ENCODE peak calls at places on chromosomes 7 and 10, in ten cellular contexts. P is ascending aorta, O is dorsolateral prefrontal cortex, L is fibroblast of mammary gland, E is kidney, Y is cardiac muscle cell, U is fibroblast of lung, M is SK-N-SH, Z is stomach, V is choroid plexus epithelial cell. K is an unnamed sample.

GRCh38 chr7:117808910-117809705 is 64.1 kb downstream of the CTTNBP2 start:
- DNase-seq in Y (no peak), P (no peak), V (no peak), O (no peak), U (peak; percentile 27), E (no peak), M (no peak), L (peak; percentile 40), Z (no peak), K (no peak)

GRCh38 chr10:129560355-129560754 is 93.3 kb downstream of the MGMT start:
- DNase-seq in V (no peak), U (no peak), Z (no peak), M (no peak), Y (no peak), L (no peak), O (no peak), P (no peak), E (no peak), K (no peak)

GRCh38 chr7:99362801-99363200 is 11.7 kb upstream of the ARPC1B start:
- DNase-seq in V (peak; percentile 83), U (peak; percentile 66), M (no peak), E (no peak), Z (no peak), L (peak; percentile 91), O (no peak), P (no peak), Y (peak; percentile 73), K (peak; percentile 64)

GRCh38 chr10:84876116-84876999 is 548.0 kb downstream of the CCSER2 start:
- DNase-seq in P (no peak), O (no peak), E (no peak), V (no peak), M (peak; percentile 26), U (no peak), Z (no peak), L (no peak), Y (no peak), K (no peak)

GRCh38 chr10:46787321-46787615 is 124.0 kb upstream of the PTPN20 start:
- DNase-seq in O (no peak), M (peak; percentile 21), Y (peak; percentile 51), Z (no peak), V (peak; percentile 61), E (peak; percentile 34), L (peak; percentile 71), P (no peak), U (peak; percentile 73), K (peak; percentile 50)

GRCh38 chr10:28737096-28737495 is 59.8 kb downstream of the BAMBI start:
- DNase-seq in L (no peak), M (no peak), E (no peak), V (no peak), Y (no peak), P (no peak), U (no peak), O (no peak), Z (no peak), K (no peak)

GRCh38 chr7:41987-42386 is 150.4 kb upstream of the FAM20C start:
- DNase-seq in M (no peak), P (no peak), U (peak; percentile 12), V (no peak), Z (no peak), L (peak; percentile 24), O (no peak), Y (no peak), E (no peak), K (no peak)

GRCh38 chr7:127776776-127777390 is 124.9 kb downstream of the SND1 start:
- DNase-seq in L (peak; percentile 89), E (no peak), O (no peak), U (peak; percentile 66), M (no peak), P (no peak), V (peak; percentile 84), Z (no peak), Y (peak; percentile 87), K (peak; percentile 67)

GRCh38 chr10:132173185-132173584 is 13.6 kb upstream of the DPYSL4 start:
- DNase-seq in P (no peak), O (peak; percentile 57), V (no peak), U (no peak), Y (no peak), L (no peak), M (no peak), Z (no peak), E (no peak), K (no peak)

GRCh38 chr7:13560441-13560840 is 429.0 kb downstream of the ETV1 start:
- DNase-seq in U (peak; percentile 72), P (no peak), E (no peak), Z (no peak), Y (peak; percentile 10), V (peak; percentile 46), O (no peak), L (peak; percentile 85), M (no peak), K (peak; percentile 27)

GRCh38 chr10:132360766-132361447 is 28.9 kb downstream of the LRRC27 start:
- DNase-seq in L (no peak), V (no peak), U (no peak), Y (no peak), Z (no peak), O (no peak), M (peak; percentile 80), P (no peak), E (no peak), K (no peak)

GRCh38 chr7:1725199-1725701 is 55.2 kb downstream of the ELFN1 start:
- DNase-seq in L (peak; percentile 33), M (no peak), Z (peak; percentile 45), U (peak; percentile 27), Y (peak; percentile 21), P (no peak), O (peak; percentile 71), V (peak; percentile 15), E (no peak), K (no peak)

GRCh38 chr7:139844779-139845442 is 15.8 kb downstream of the TBXAS1 start:
- DNase-seq in E (no peak), M (no peak), L (no peak), Y (no peak), U (no peak), Z (no peak), V (no peak), O (no peak), P (no peak), K (no peak)

GRCh38 chr10:108465871-108466641 is 1301.5 kb upstream of the SORCS1 start:
- DNase-seq in M (peak; percentile 67), Z (peak; percentile 71), V (peak; percentile 3), U (no peak), L (peak; percentile 32), Y (peak; percentile 25), E (peak; percentile 83), P (peak; percentile 63), O (peak; percentile 7), K (peak; percentile 2)

GRCh38 chr7:30232366-30232765 is 52.0 kb upstream of the ZNRF2 start:
- DNase-seq in V (no peak), M (no peak), O (no peak), Z (no peak), P (no peak), E (no peak), U (no peak), L (no peak), Y (peak; percentile 77), K (no peak)

GRCh38 chr7:80740778-80741545 is 102.5 kb downstream of the CD36 start:
- DNase-seq in O (no peak), E (no peak), P (no peak), Z (no peak), U (peak; percentile 51), V (peak; percentile 71), M (no peak), Y (peak; percentile 20), L (peak; percentile 53), K (peak; percentile 47)

GRCh38 chr10:5163487-5163886 is 21.5 kb downstream of the AKR1C8 start:
- DNase-seq in O (no peak), E (no peak), L (no peak), M (no peak), Y (no peak), P (no peak), U (no peak), V (no peak), Z (no peak), K (no peak)

DNA sequence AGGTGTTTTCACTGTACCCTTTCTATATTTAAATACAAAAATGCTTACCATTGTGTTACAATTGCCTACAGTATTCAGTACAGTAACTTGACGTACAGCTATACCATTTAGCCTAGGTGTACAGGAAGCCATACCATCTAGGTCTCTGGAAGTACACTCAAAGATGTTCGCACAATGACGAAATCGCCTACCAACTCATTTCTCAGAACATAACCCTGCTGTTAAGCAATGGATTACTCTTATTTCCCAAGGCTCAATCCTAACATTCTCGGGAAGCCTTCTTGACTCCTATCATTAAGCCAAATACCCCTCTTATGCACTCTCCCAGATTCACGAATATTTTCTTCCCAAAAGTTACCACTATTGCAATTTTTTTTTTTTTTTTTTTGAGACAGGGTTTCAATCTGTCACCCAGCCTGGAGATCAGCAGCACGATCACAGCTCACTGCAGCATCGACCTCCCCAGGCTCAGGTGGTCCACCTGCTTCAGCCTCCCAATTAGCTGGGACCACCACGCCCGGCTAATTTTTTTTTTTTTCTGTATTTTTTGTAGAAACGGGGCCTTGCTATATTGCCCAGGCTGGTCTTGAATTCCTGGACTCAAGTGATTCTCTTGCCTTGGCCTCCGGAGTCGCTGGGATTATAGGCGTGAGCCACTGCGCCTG is 1.5 kb downstream of the CWF19L1 start:
- DNase-seq in P (no peak), O (no peak), L (no peak), U (peak; percentile 3), Y (no peak), E (no peak), Z (no peak), M (no peak), V (no peak), K (peak; percentile 13)
- H3K4me3 ChIP-seq in P (no peak overlapping the region), O (peak overlapping the region; percentile 97), L (no peak overlapping the region), U (peak overlapping the region; percentile 96), Y (no peak overlapping the region), E (no peak overlapping the region), Z (peak overlapping the region; percentile 100), M (no peak overlapping the region), V (peak overlapping the region; percentile 100), K (peak overlapping the region; percentile 99)

DNA sequence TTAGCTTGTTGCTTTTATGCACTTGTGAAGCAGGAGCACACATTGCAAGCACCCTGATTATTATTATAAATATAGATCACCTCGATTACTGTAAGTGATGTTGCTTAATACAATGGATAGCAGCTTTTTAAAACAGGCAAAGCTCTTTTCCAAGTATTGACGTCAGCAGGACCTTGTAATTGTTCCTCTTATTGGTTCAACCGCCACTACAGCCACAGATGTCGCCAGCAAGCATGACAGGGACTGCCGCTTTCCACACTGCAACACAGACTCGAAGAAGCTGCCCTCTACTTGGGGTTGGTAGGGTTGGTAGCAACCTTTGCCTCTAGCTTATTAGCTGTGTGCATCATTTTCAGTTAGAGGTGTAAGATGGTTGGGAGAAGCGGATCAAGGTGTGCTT is 167.6 kb downstream of the ZNF365 start:
- DNase-seq in V (no peak), O (no peak), E (no peak), U (no peak), M (no peak), L (no peak), P (peak; percentile 70), Y (no peak), Z (no peak), K (no peak)
- H3K4me3 ChIP-seq in V (no peak overlapping the region), O (no peak overlapping the region), E (no peak overlapping the region), U (no peak overlapping the region), M (no peak overlapping the region), L (no peak overlapping the region), P (no peak overlapping the region), Y (no peak overlapping the region), Z (no peak overlapping the region), K (no peak overlapping the region)

GRCh38 chr7:120856198-120856597 is 1.7 kb downstream of the TSPAN12 start:
- DNase-seq in Y (no peak), M (no peak), U (no peak), E (no peak), L (no peak), V (no peak), O (no peak), Z (no peak), P (no peak), K (no peak)
- H3K4me3 ChIP-seq in Y (peak overlapping the region; percentile 89), M (no peak overlapping the region), U (no peak overlapping the region), E (peak overlapping the region; percentile 85), L (no peak overlapping the region), V (no peak overlapping the region), O (no peak overlapping the region), Z (peak overlapping the region; percentile 76), P (peak overlapping the region; percentile 67), K (no peak overlapping the region)

GRCh38 chr7:91128574-91129348 is 135.5 kb upstream of the FZD1 start:
- DNase-seq in Y (peak; percentile 25), Z (no peak), L (peak; percentile 4), M (no peak), P (no peak), E (no peak), U (peak; percentile 39), O (no peak), V (peak; percentile 57), K (peak; percentile 7)
- H3K4me3 ChIP-seq in Y (no peak overlapping the region), Z (no peak overlapping the region), L (no peak overlapping the region), M (no peak overlapping the region), P (no peak overlapping the region), E (peak overlapping the region; percentile 6), U (peak overlapping the region; percentile 32), O (no peak overlapping the region), V (no peak overlapping the region), K (no peak overlapping the region)

K was measured in fibroblast of pulmonary artery.